ENCODE peak calls at places on chromosomes 5 and 9, in nine cellular contexts. F is HEK293T; O is T-helper 9 cell; H is GM19239; S is activated CD8-positive, alpha-beta memory T cell treated with anti-CD3 and anti-CD28 coated beads, Interleukin-2, amount 50 U/mL, for 48 hours; M is NCI-H1417; I is uterus; Z is DMS153; V is NCI-H1092. P is an unnamed sample.

GRCh38 chr5:138230261-138230660 is 17.1 kb upstream of the CDC23 start:
- DNase-seq in F (no peak), O (no peak), H (no peak), S (no peak), M (no peak), I (no peak), Z (no peak), V (no peak), P (no peak)

GRCh38 chr9:136793063-136793946 is 2.2 kb downstream of the TMEM141 start:
- DNase-seq in F (no peak), O (no peak), H (no peak), S (no peak), M (no peak), I (no peak), Z (no peak), V (no peak), P (no peak)

GRCh38 chr5:56200856-56201638 is 32.1 kb downstream of the ANKRD55 start:
- DNase-seq in F (peak), O (peak), H (peak), S (peak), M (peak), I (peak), Z (peak), V (peak), P (peak)

GRCh38 chr9:113488490-113488889 is 25.0 kb downstream of the RGS3 start:
- DNase-seq in F (no peak), O (no peak), H (no peak), S (no peak), M (no peak), I (no peak), Z (no peak), V (no peak), P (no peak)

GRCh38 chr9:114721491-114722362 is 39.7 kb upstream of the TEX48 start:
- DNase-seq in F (no peak), O (no peak), H (no peak), S (no peak), M (peak), I (no peak), Z (peak), V (no peak), P (no peak)

GRCh38 chr5:169631360-169631759 is 5.7 kb upstream of the DOCK2 start:
- DNase-seq in F (no peak), O (no peak), H (no peak), S (no peak), M (no peak), I (no peak), Z (no peak), V (no peak), P (no peak)

GRCh38 chr9:116907989-116908388 is 220.9 kb downstream of the TRIM32 start:
- DNase-seq in F (no peak), O (no peak), H (no peak), S (no peak), M (no peak), I (no peak), Z (no peak), V (no peak), P (no peak)

GRCh38 chr9:104682642-104683041 is 11.7 kb upstream of the OR13D1 start:
- DNase-seq in F (peak), O (no peak), H (peak), S (no peak), M (peak), I (no peak), Z (peak), V (peak), P (no peak)

GRCh38 chr5:139657363-139658321 is 9.5 kb downstream of the CXXC5 start:
- DNase-seq in F (no peak), O (no peak), H (no peak), S (no peak), M (no peak), I (no peak), Z (no peak), V (no peak), P (no peak)

GRCh38 chr9:99563364-99563763 is 258.3 kb upstream of the NR4A3 start:
- DNase-seq in F (peak), O (no peak), H (no peak), S (no peak), M (no peak), I (no peak), Z (no peak), V (no peak), P (no peak)

P was measured in activated T-cell treated with anti-CD3 and anti-CD28 coated beads, Interleukin-2, amount 50 U/mL, for 1 hour.